ENCODE peak calls at places on chromosomes 12 and 14, in seven cellular contexts. K is heart right ventricle, A is BE2C, B is RWPE1, Q is fibroblast of lung, C is HFFc6, V is endodermal cell. J is an unnamed sample.

GRCh38 chr14:96303981-96304380 is 48.0 kb downstream of the BDKRB1 start:
- DNase-seq in K (no peak), A (no peak), B (no peak), Q (no peak), C (no peak), V (no peak), J (no peak)

GRCh38 chr14:62436256-62436655 is 609.0 kb downstream of the KCNH5 start:
- DNase-seq in K (no peak), A (no peak), B (no peak), Q (no peak), C (no peak), V (no peak), J (no peak)

GRCh38 chr14:77376380-77376770 is 519 bp downstream of the TMED8 start:
- DNase-seq in K (no peak), A (peak; percentile 32), B (no peak), Q (peak; percentile 13), C (peak; percentile 3), V (peak; percentile 78), J (peak; percentile 23)

GRCh38 chr14:54117401-54117800 is 160.8 kb upstream of the BMP4 start:
- DNase-seq in K (no peak), A (no peak), B (no peak), Q (no peak), C (no peak), V (no peak), J (no peak)

GRCh38 chr12:124677552-124678356 is 110.3 kb upstream of the NCOR2 start:
- DNase-seq in K (no peak), A (no peak), B (no peak), Q (no peak), C (no peak), V (no peak), J (peak; percentile 64)

GRCh38 chr12:120013659-120014380 is 24.8 kb downstream of the BICDL1 start:
- DNase-seq in K (no peak), A (no peak), B (peak; percentile 54), Q (no peak), C (no peak), V (no peak), J (no peak)

GRCh38 chr12:46676797-46677520 is 148.8 kb downstream of the SLC38A4 start:
- DNase-seq in K (no peak), A (no peak), B (peak; percentile 26), Q (no peak), C (no peak), V (no peak), J (no peak)

GRCh38 chr12:109445224-109445623 is 31.9 kb downstream of the KCTD10 start:
- DNase-seq in K (no peak), A (no peak), B (no peak), Q (peak; percentile 47), C (peak; percentile 86), V (no peak), J (no peak)

GRCh38 chr14:52148371-52148770 is 79.5 kb upstream of the NID2 start:
- DNase-seq in K (no peak), A (no peak), B (no peak), Q (no peak), C (no peak), V (no peak), J (no peak)

GRCh38 chr12:1527789-1528188 is 66.6 kb downstream of the FBXL14 start:
- DNase-seq in K (no peak), A (no peak), B (no peak), Q (peak; percentile 51), C (peak; percentile 93), V (peak; percentile 52), J (no peak)

GRCh38 chr14:90556050-90556477 is 159.2 kb downstream of the CALM1 start:
- DNase-seq in K (peak; percentile 47), A (peak; percentile 59), B (no peak), Q (no peak), C (no peak), V (peak; percentile 85), J (no peak)

GRCh38 chr14:90587918-90588317 is 191.1 kb downstream of the CALM1 start:
- DNase-seq in K (no peak), A (no peak), B (no peak), Q (no peak), C (no peak), V (no peak), J (no peak)

GRCh38 chr12:123223241-123223668 is 9.7 kb downstream of the MPHOSPH9 start:
- DNase-seq in K (no peak), A (no peak), B (no peak), Q (no peak), C (no peak), V (no peak), J (no peak)

GRCh38 chr14:20631023-20631820 is 10.3 kb downstream of the OR6S1 start:
- DNase-seq in K (no peak), A (peak; percentile 71), B (no peak), Q (peak; percentile 65), C (peak; percentile 71), V (peak; percentile 88), J (no peak)

GRCh38 chr14:76919431-76919810 is 93.2 kb downstream of the LRRC74A start:
- DNase-seq in K (no peak), A (no peak), B (peak; percentile 22), Q (no peak), C (no peak), V (peak; percentile 51), J (no peak)

GRCh38 chr12:52691076-52691764 is 11.0 kb upstream of the KRT1 start:
- DNase-seq in K (peak; percentile 21), A (peak; percentile 35), B (no peak), Q (no peak), C (no peak), V (peak; percentile 83), J (no peak)

GRCh38 chr12:52693261-52693660 is 10.1 kb downstream of the KRT77 start:
- DNase-seq in K (no peak), A (no peak), B (no peak), Q (no peak), C (no peak), V (no peak), J (no peak)

GRCh38 chr12:52691765-52692150 is 11.6 kb upstream of the KRT1 start:
- DNase-seq in K (no peak), A (no peak), B (no peak), Q (no peak), C (no peak), V (no peak), J (no peak)

GRCh38 chr12:52690351-52691075 is 10.3 kb upstream of the KRT1 start:
- DNase-seq in K (no peak), A (no peak), B (no peak), Q (no peak), C (no peak), V (peak; percentile 69), J (no peak)

DNA sequence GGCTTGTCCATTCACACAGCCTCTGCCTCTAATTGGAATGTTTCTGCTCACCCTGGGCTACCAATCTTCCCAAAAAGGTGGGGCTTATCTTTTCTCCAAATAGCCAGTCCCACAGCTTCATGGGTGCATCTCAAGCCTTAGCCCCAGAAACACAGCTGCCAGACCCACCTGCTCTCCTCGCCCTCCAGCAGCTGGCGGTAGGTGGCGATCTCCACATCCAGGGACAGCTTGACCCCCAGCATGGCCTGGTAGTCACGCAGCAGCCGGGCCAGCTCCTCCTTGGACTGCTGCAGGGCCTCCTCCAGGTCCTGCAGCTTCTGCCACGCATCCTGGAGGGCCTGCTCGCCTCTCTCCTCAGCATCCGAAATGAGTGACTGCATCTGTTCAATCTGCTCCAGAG is 11.1 kb downstream of the KRT77 start:
- DNase-seq in K (no peak), A (no peak), B (no peak), Q (no peak), C (no peak), V (peak; percentile 93), J (no peak)
- TF ChIP-seq CTCF in K (no peak), A (peak; percentile 35), B (no peak), Q (no peak), C (no peak), V (peak; percentile 80), J (peak; percentile 32)

GRCh38 chr12:113197518-113198077 is 12.1 kb downstream of the RITA1 start:
- DNase-seq in K (no peak), A (no peak), B (no peak), Q (no peak), C (no peak), V (no peak), J (no peak)
- TF ChIP-seq CTCF in K (no peak), A (no peak), B (no peak), Q (no peak), C (no peak), V (no peak), J (no peak)

DNA sequence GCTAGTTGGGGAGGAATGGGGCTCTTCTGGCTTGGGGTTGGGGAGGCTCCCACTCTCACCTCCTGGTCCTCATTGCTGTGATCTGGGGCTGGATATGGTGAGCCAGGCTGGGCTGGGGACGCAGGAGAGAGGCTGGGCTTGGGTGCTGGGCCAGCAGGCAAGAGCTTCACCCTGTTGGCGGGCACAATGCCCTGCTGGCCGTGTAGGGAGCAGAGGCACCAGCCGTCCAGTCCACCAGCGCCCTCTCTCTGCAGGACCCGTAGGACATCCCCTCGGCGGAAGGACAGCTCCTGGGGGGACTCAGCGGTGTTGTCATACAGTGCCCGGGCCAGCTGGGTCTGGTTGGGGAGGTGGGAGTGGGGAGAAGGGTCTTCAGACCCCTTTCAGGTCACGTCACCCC is 4.5 kb downstream of the EFS start:
- DNase-seq in K (no peak), A (no peak), B (no peak), Q (no peak), C (no peak), V (peak; percentile 78), J (peak; percentile 35)
- TF ChIP-seq CTCF in K (no peak), A (peak; percentile 15), B (no peak), Q (no peak), C (peak; percentile 43), V (peak; percentile 65), J (peak; percentile 49)

GRCh38 chr12:27523305-27523641 is 733 bp upstream of the PPFIBP1 start:
- DNase-seq in K (no peak), A (no peak), B (no peak), Q (no peak), C (peak; percentile 6), V (no peak), J (no peak)

GRCh38 chr12:27524489-27524835 is 456 bp downstream of the PPFIBP1 start:
- DNase-seq in K (no peak), A (no peak), B (no peak), Q (no peak), C (no peak), V (no peak), J (no peak)

GRCh38 chr12:27524839-27525238 is 833 bp downstream of the PPFIBP1 start:
- DNase-seq in K (no peak), A (no peak), B (peak; percentile 8), Q (peak; percentile 60), C (peak; percentile 35), V (no peak), J (no peak)

GRCh38 chr12:27525373-27525772 is 1.4 kb downstream of the PPFIBP1 start:
- DNase-seq in K (no peak), A (no peak), B (peak; percentile 66), Q (peak; percentile 73), C (peak; percentile 59), V (peak; percentile 79), J (no peak)

DNA sequence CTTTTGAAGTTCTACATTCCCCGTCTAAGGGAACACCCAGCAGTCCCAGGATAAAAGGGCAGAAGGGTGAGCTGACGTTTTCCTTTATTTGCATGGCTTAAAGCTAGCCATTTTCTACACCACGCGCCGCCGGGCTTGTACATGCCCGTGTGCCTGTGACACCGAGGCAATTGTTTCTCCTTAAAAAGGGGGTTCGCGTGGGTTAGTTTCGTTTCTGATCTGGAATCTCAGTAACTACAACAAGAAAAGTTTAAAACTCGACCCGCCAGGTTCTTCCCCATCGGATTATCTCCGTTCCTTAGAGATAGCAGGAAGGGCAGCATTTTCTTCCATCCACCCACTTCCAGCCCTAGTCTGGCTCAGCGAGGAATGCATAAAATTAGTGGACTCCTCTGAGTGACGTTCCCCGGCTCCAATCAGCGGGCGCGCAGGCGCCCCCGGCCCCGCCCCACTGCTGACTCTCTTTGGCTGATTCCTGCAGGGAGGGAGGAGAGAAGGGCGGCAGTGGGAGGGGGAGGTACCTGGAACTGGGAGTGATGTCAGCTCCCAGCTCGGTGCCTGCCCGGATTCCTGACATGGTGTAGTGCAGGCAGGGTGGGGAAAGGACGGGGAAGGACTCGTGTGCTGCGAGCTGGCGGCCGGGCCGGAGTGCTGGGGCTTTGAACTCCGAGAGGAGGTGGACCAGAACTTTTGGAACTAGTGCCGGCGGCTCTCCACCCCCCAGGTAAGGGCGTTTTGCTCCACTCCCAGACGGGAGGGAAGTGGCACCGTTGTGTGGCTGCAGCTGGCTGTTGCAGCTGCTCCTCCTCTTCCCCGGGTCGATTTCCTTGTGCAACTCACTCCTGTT is at the start of gene PPFIBP1:
- DNase-seq in K (peak; percentile 100), A (peak; percentile 98), B (peak; percentile 99), Q (peak; percentile 98), C (peak; percentile 99), V (peak; percentile 100), J (peak; percentile 99)
- TF ChIP-seq CTCF in K (peak; percentile 23), A (no peak), B (no peak), Q (peak; percentile 44), C (peak; percentile 39), V (peak; percentile 60), J (peak; percentile 46)

J was measured in WERI-Rb-1.